ENCODE peak calls at places on chromosome 14, in seven cellular contexts. One of them, this sample, is unnamed. For H4K20me1, the result is how much of the 10 kb centered on the place peaks cover.

GRCh38 chr14:37559386-37559785 is 35.7 kb downstream of the FOXA1 start:
- DNase-seq in mammary epithelial cell: no peak
- DNase-seq in endothelial cell of umbilical vein: no peak
- DNase-seq in Karpas-422: no peak
- DNase-seq in hepatocyte: no peak
- DNase-seq in IMR-90: peak
- DNase-seq in GM23338: peak
- DNase-seq in this sample: no peak

GRCh38 chr14:34237677-34238076 is 224.4 kb downstream of the SPTSSA start:
- DNase-seq in mammary epithelial cell: no peak
- DNase-seq in endothelial cell of umbilical vein: no peak
- DNase-seq in Karpas-422: no peak
- DNase-seq in hepatocyte: no peak
- DNase-seq in IMR-90: no peak
- DNase-seq in GM23338: no peak
- DNase-seq in this sample: no peak

GRCh38 chr14:71415404-71415690 is 508.1 kb downstream of the PCNX1 start:
- DNase-seq in mammary epithelial cell: no peak
- DNase-seq in endothelial cell of umbilical vein: no peak
- DNase-seq in Karpas-422: no peak
- DNase-seq in hepatocyte: no peak
- DNase-seq in IMR-90: peak
- DNase-seq in GM23338: no peak
- DNase-seq in this sample: no peak

GRCh38 chr14:44392984-44393383 is 114.1 kb downstream of the FSCB start:
- DNase-seq in mammary epithelial cell: no peak
- DNase-seq in endothelial cell of umbilical vein: no peak
- DNase-seq in Karpas-422: no peak
- DNase-seq in hepatocyte: no peak
- DNase-seq in IMR-90: no peak
- DNase-seq in GM23338: no peak
- DNase-seq in this sample: no peak

GRCh38 chr14:99257122-99257672 is 14.8 kb downstream of the BCL11B start:
- DNase-seq in mammary epithelial cell: no peak
- DNase-seq in endothelial cell of umbilical vein: no peak
- DNase-seq in Karpas-422: no peak
- DNase-seq in hepatocyte: no peak
- DNase-seq in IMR-90: no peak
- DNase-seq in GM23338: no peak
- DNase-seq in this sample: no peak

GRCh38 chr14:39467889-39468524 is 35.8 kb upstream of the FBXO33 start:
- DNase-seq in mammary epithelial cell: peak
- DNase-seq in endothelial cell of umbilical vein: peak
- DNase-seq in Karpas-422: peak
- DNase-seq in hepatocyte: peak
- DNase-seq in IMR-90: peak
- DNase-seq in GM23338: peak
- DNase-seq in this sample: peak

GRCh38 chr14:99671230-99672224 is 12.6 kb upstream of the CYP46A1 start:
- DNase-seq in mammary epithelial cell: no peak
- DNase-seq in endothelial cell of umbilical vein: no peak
- DNase-seq in Karpas-422: no peak
- DNase-seq in hepatocyte: peak
- DNase-seq in IMR-90: no peak
- DNase-seq in GM23338: no peak
- DNase-seq in this sample: peak

GRCh38 chr14:75821828-75822521 is 159.8 kb downstream of the TGFB3 start:
- DNase-seq in mammary epithelial cell: peak
- DNase-seq in endothelial cell of umbilical vein: no peak
- DNase-seq in Karpas-422: no peak
- DNase-seq in hepatocyte: peak
- DNase-seq in IMR-90: peak
- DNase-seq in GM23338: no peak
- DNase-seq in this sample: no peak

GRCh38 chr14:85214471-85214870 is 315.5 kb upstream of the FLRT2 start:
- DNase-seq in mammary epithelial cell: peak
- DNase-seq in endothelial cell of umbilical vein: no peak
- DNase-seq in Karpas-422: no peak
- DNase-seq in hepatocyte: no peak
- DNase-seq in IMR-90: peak
- DNase-seq in GM23338: no peak
- DNase-seq in this sample: no peak

GRCh38 chr14:24556756-24557155 is 19.3 kb downstream of the CTSG start:
- DNase-seq in mammary epithelial cell: peak
- DNase-seq in endothelial cell of umbilical vein: no peak
- DNase-seq in Karpas-422: no peak
- DNase-seq in hepatocyte: no peak
- DNase-seq in IMR-90: peak
- DNase-seq in GM23338: no peak
- DNase-seq in this sample: no peak

GRCh38 chr14:79036506-79036905 is 866.3 kb downstream of the NRXN3 start:
- DNase-seq in mammary epithelial cell: no peak
- DNase-seq in endothelial cell of umbilical vein: no peak
- DNase-seq in Karpas-422: no peak
- DNase-seq in hepatocyte: no peak
- DNase-seq in IMR-90: no peak
- DNase-seq in GM23338: no peak
- DNase-seq in this sample: no peak

GRCh38 chr14:68637106-68638021 is 155.5 kb downstream of the ZFP36L1 start:
- DNase-seq in mammary epithelial cell: no peak
- DNase-seq in endothelial cell of umbilical vein: no peak
- DNase-seq in Karpas-422: no peak
- DNase-seq in hepatocyte: no peak
- DNase-seq in IMR-90: peak
- DNase-seq in GM23338: no peak
- DNase-seq in this sample: no peak

GRCh38 chr14:98931911-98932310 is 340.1 kb downstream of the BCL11B start:
- DNase-seq in mammary epithelial cell: no peak
- DNase-seq in endothelial cell of umbilical vein: no peak
- DNase-seq in Karpas-422: no peak
- DNase-seq in hepatocyte: no peak
- DNase-seq in IMR-90: no peak
- DNase-seq in GM23338: no peak
- DNase-seq in this sample: no peak

GRCh38 chr14:33897382-33897781 is 53.5 kb downstream of the EGLN3 start:
- DNase-seq in mammary epithelial cell: no peak
- DNase-seq in endothelial cell of umbilical vein: no peak
- DNase-seq in Karpas-422: no peak
- DNase-seq in hepatocyte: no peak
- DNase-seq in IMR-90: no peak
- DNase-seq in GM23338: no peak
- DNase-seq in this sample: no peak

GRCh38 chr14:102778616-102779351 is 1.5 kb downstream of the TRAF3 start:
- DNase-seq in mammary epithelial cell: no peak
- DNase-seq in endothelial cell of umbilical vein: peak
- DNase-seq in Karpas-422: peak
- DNase-seq in hepatocyte: no peak
- DNase-seq in IMR-90: peak
- DNase-seq in GM23338: no peak
- DNase-seq in this sample: no peak

GRCh38 chr14:102779574-102780315 is 2.5 kb downstream of the TRAF3 start:
- DNase-seq in mammary epithelial cell: no peak
- DNase-seq in endothelial cell of umbilical vein: no peak
- DNase-seq in Karpas-422: no peak
- DNase-seq in hepatocyte: no peak
- DNase-seq in IMR-90: peak
- DNase-seq in GM23338: no peak
- DNase-seq in this sample: no peak

GRCh38 chr14:102777711-102778615 is 714 bp downstream of the TRAF3 start:
- DNase-seq in mammary epithelial cell: peak
- DNase-seq in endothelial cell of umbilical vein: no peak
- DNase-seq in Karpas-422: peak
- DNase-seq in hepatocyte: peak
- DNase-seq in IMR-90: peak
- DNase-seq in GM23338: peak
- DNase-seq in this sample: peak

GRCh38 chr14:102782974-102783373 is 5.7 kb downstream of the TRAF3 start:
- DNase-seq in mammary epithelial cell: no peak
- DNase-seq in endothelial cell of umbilical vein: no peak
- DNase-seq in Karpas-422: no peak
- DNase-seq in hepatocyte: no peak
- DNase-seq in IMR-90: no peak
- DNase-seq in GM23338: no peak
- DNase-seq in this sample: no peak

DNA sequence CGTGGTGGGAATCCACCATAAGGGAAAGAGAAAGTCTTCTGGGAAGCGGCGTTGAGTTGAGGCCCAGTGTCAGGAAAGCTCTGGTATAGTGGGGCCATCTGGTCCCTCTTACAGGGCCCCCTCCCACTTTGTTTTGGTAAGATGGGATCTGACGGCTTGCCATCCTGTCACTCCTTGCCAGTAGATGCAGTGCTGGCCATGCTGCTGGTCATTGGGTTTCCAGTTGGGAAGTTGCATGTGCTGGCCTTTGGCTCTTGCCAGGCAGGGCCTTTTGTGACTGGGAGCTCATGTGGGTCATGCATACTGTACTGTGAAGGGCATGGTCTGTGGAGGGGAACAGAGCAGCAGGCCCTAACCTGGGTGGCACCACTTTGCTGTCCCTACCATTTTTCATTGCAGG is 3.8 kb downstream of the TRAF3 start:
- DNase-seq in mammary epithelial cell: no peak
- DNase-seq in endothelial cell of umbilical vein: no peak
- DNase-seq in Karpas-422: no peak
- DNase-seq in hepatocyte: no peak
- DNase-seq in IMR-90: no peak
- DNase-seq in GM23338: no peak
- DNase-seq in this sample: no peak
- H4K20me1 ChIP-seq in mammary epithelial cell: under half
- H4K20me1 ChIP-seq in endothelial cell of umbilical vein: under half
- H4K20me1 ChIP-seq in Karpas-422: under half
- H4K20me1 ChIP-seq in hepatocyte: under half
- H4K20me1 ChIP-seq in IMR-90: half or more
- H4K20me1 ChIP-seq in GM23338: under half
- H4K20me1 ChIP-seq in this sample: under half

GRCh38 chr14:93008381-93008780 is 85.4 kb downstream of the CHGA start:
- DNase-seq in mammary epithelial cell: no peak
- DNase-seq in endothelial cell of umbilical vein: peak
- DNase-seq in Karpas-422: no peak
- DNase-seq in hepatocyte: no peak
- DNase-seq in IMR-90: peak
- DNase-seq in GM23338: no peak
- DNase-seq in this sample: no peak

GRCh38 chr14:93005135-93005813 is 82.3 kb downstream of the CHGA start:
- DNase-seq in mammary epithelial cell: no peak
- DNase-seq in endothelial cell of umbilical vein: no peak
- DNase-seq in Karpas-422: no peak
- DNase-seq in hepatocyte: no peak
- DNase-seq in IMR-90: no peak
- DNase-seq in GM23338: no peak
- DNase-seq in this sample: no peak

GRCh38 chr14:93005838-93006237 is 82.9 kb downstream of the CHGA start:
- DNase-seq in mammary epithelial cell: no peak
- DNase-seq in endothelial cell of umbilical vein: no peak
- DNase-seq in Karpas-422: no peak
- DNase-seq in hepatocyte: no peak
- DNase-seq in IMR-90: no peak
- DNase-seq in GM23338: no peak
- DNase-seq in this sample: no peak

GRCh38 chr14:93006484-93007128 is 83.7 kb downstream of the CHGA start:
- DNase-seq in mammary epithelial cell: no peak
- DNase-seq in endothelial cell of umbilical vein: no peak
- DNase-seq in Karpas-422: no peak
- DNase-seq in hepatocyte: no peak
- DNase-seq in IMR-90: no peak
- DNase-seq in GM23338: no peak
- DNase-seq in this sample: no peak

GRCh38 chr14:93007225-93007997 is 84.5 kb downstream of the CHGA start:
- DNase-seq in mammary epithelial cell: peak
- DNase-seq in endothelial cell of umbilical vein: no peak
- DNase-seq in Karpas-422: no peak
- DNase-seq in hepatocyte: no peak
- DNase-seq in IMR-90: peak
- DNase-seq in GM23338: no peak
- DNase-seq in this sample: no peak
- H4K20me1 ChIP-seq in mammary epithelial cell: under half
- H4K20me1 ChIP-seq in endothelial cell of umbilical vein: under half
- H4K20me1 ChIP-seq in Karpas-422: under half
- H4K20me1 ChIP-seq in hepatocyte: under half
- H4K20me1 ChIP-seq in IMR-90: under half
- H4K20me1 ChIP-seq in GM23338: under half
- H4K20me1 ChIP-seq in this sample: under half

GRCh38 chr14:23093104-23093503 is 1.8 kb downstream of the ACIN1 start:
- DNase-seq in mammary epithelial cell: no peak
- DNase-seq in endothelial cell of umbilical vein: no peak
- DNase-seq in Karpas-422: no peak
- DNase-seq in hepatocyte: no peak
- DNase-seq in IMR-90: no peak
- DNase-seq in GM23338: no peak
- DNase-seq in this sample: no peak
- H4K20me1 ChIP-seq in mammary epithelial cell: under half
- H4K20me1 ChIP-seq in endothelial cell of umbilical vein: under half
- H4K20me1 ChIP-seq in Karpas-422: under half
- H4K20me1 ChIP-seq in hepatocyte: under half
- H4K20me1 ChIP-seq in IMR-90: under half
- H4K20me1 ChIP-seq in GM23338: under half
- H4K20me1 ChIP-seq in this sample: half or more

GRCh38 chr14:69661194-69661537 is 49.8 kb downstream of the SUSD6 start:
- DNase-seq in mammary epithelial cell: no peak
- DNase-seq in endothelial cell of umbilical vein: no peak
- DNase-seq in Karpas-422: no peak
- DNase-seq in hepatocyte: no peak
- DNase-seq in IMR-90: no peak
- DNase-seq in GM23338: no peak
- DNase-seq in this sample: no peak

GRCh38 chr14:69657961-69658360 is 46.6 kb downstream of the SUSD6 start:
- DNase-seq in mammary epithelial cell: peak
- DNase-seq in endothelial cell of umbilical vein: no peak
- DNase-seq in Karpas-422: no peak
- DNase-seq in hepatocyte: peak
- DNase-seq in IMR-90: peak
- DNase-seq in GM23338: peak
- DNase-seq in this sample: no peak

GRCh38 chr14:69658664-69659261 is 47.4 kb downstream of the SUSD6 start:
- DNase-seq in mammary epithelial cell: peak
- DNase-seq in endothelial cell of umbilical vein: no peak
- DNase-seq in Karpas-422: no peak
- DNase-seq in hepatocyte: peak
- DNase-seq in IMR-90: peak
- DNase-seq in GM23338: no peak
- DNase-seq in this sample: no peak

GRCh38 chr14:69662636-69663321 is 51.4 kb downstream of the SUSD6 start:
- DNase-seq in mammary epithelial cell: no peak
- DNase-seq in endothelial cell of umbilical vein: no peak
- DNase-seq in Karpas-422: no peak
- DNase-seq in hepatocyte: no peak
- DNase-seq in IMR-90: no peak
- DNase-seq in GM23338: no peak
- DNase-seq in this sample: no peak

GRCh38 chr14:69660344-69661193 is 49.2 kb downstream of the SUSD6 start:
- DNase-seq in mammary epithelial cell: no peak
- DNase-seq in endothelial cell of umbilical vein: peak
- DNase-seq in Karpas-422: no peak
- DNase-seq in hepatocyte: no peak
- DNase-seq in IMR-90: no peak
- DNase-seq in GM23338: no peak
- DNase-seq in this sample: no peak
- H4K20me1 ChIP-seq in mammary epithelial cell: under half
- H4K20me1 ChIP-seq in endothelial cell of umbilical vein: under half
- H4K20me1 ChIP-seq in Karpas-422: under half
- H4K20me1 ChIP-seq in hepatocyte: under half
- H4K20me1 ChIP-seq in IMR-90: under half
- H4K20me1 ChIP-seq in GM23338: under half
- H4K20me1 ChIP-seq in this sample: under half

GRCh38 chr14:21206753-21207684 is 51.2 kb upstream of the OR5AU1 start:
- DNase-seq in mammary epithelial cell: no peak
- DNase-seq in endothelial cell of umbilical vein: no peak
- DNase-seq in Karpas-422: no peak
- DNase-seq in hepatocyte: no peak
- DNase-seq in IMR-90: no peak
- DNase-seq in GM23338: no peak
- DNase-seq in this sample: peak
- H4K20me1 ChIP-seq in mammary epithelial cell: under half
- H4K20me1 ChIP-seq in endothelial cell of umbilical vein: under half
- H4K20me1 ChIP-seq in Karpas-422: half or more
- H4K20me1 ChIP-seq in hepatocyte: under half
- H4K20me1 ChIP-seq in IMR-90: under half
- H4K20me1 ChIP-seq in GM23338: under half
- H4K20me1 ChIP-seq in this sample: half or more